ENCODE peak calls at places on chromosome 1, in ten cellular contexts. F, M, E, K, R, Y, T, N, C and P are unnamed samples.

GRCh38 chr1:6521502-6521901 is 30.0 kb upstream of the PLEKHG5 start:
- DNase-seq in E (no peak), T (no peak), Y (no peak), C (peak; percentile 62), F (no peak), R (no peak), N (no peak), M (no peak), K (no peak), P (no peak)

GRCh38 chr1:93692983-93693591 is 11.4 kb upstream of the BCAR3 start:
- DNase-seq in N (no peak), T (no peak), E (no peak), M (no peak), F (peak; percentile 59), Y (peak; percentile 61), C (peak; percentile 91), K (no peak), R (no peak), P (no peak)

GRCh38 chr1:234969630-234970370 is 158.8 kb downstream of the TOMM20 start:
- DNase-seq in Y (peak; percentile 81), F (no peak), C (peak; percentile 93), K (peak; percentile 45), N (peak; percentile 79), T (no peak), R (no peak), M (peak; percentile 73), E (peak; percentile 71), P (peak; percentile 65)

GRCh38 chr1:53379662-53380002 is 51.8 kb upstream of the LRP8 start:
- DNase-seq in R (no peak), N (no peak), K (no peak), T (no peak), M (no peak), Y (no peak), E (no peak), F (no peak), C (no peak), P (no peak)

GRCh38 chr1:28172690-28173150 is 3.8 kb downstream of the PTAFR start:
- DNase-seq in N (peak; percentile 43), C (peak; percentile 23), F (peak; percentile 41), M (no peak), T (peak; percentile 65), E (no peak), Y (no peak), K (no peak), R (no peak), P (no peak)

GRCh38 chr1:1399870-1400575 is 888 bp upstream of the CCNL2 start:
- DNase-seq in K (no peak), N (no peak), F (no peak), E (no peak), C (peak; percentile 25), T (no peak), R (no peak), Y (no peak), M (no peak), P (no peak)

GRCh38 chr1:156849151-156849496 is 9.8 kb downstream of the INSRR start:
- DNase-seq in M (no peak), E (no peak), K (no peak), R (no peak), N (no peak), C (no peak), T (no peak), Y (no peak), F (no peak), P (no peak)

GRCh38 chr1:59016390-59016789 is 232.5 kb upstream of the JUN start:
- DNase-seq in F (no peak), Y (no peak), N (peak; percentile 42), E (no peak), K (no peak), M (no peak), R (no peak), C (no peak), T (no peak), P (no peak)

GRCh38 chr1:201468501-201468843 is 516 bp downstream of the PHLDA3 start:
- DNase-seq in K (peak; percentile 26), E (no peak), C (peak; percentile 32), T (no peak), R (no peak), N (peak; percentile 53), Y (no peak), M (no peak), F (no peak), P (no peak)